ENCODE peak calls at places on chromosomes 11 and 22, in ten cellular contexts. S, H, M, V, X, Q, Y, O, E and K are unnamed samples.

GRCh38 chr22:39724390-39724789 is 153.8 kb downstream of the CACNA1I start:
- ATAC-seq in S (no peak), H (no peak), M (no peak), V (no peak), X (no peak), Q (no peak), Y (no peak), O (no peak), E (peak; percentile 55), K (no peak)

GRCh38 chr22:49209452-49210195 is 618.0 kb downstream of the BRD1 start:
- ATAC-seq in S (no peak), H (no peak), M (no peak), V (no peak), X (no peak), Q (no peak), Y (no peak), O (no peak), E (no peak), K (no peak)

GRCh38 chr11:63916837-63917684 is at the start of gene RCOR2:
- ATAC-seq in S (peak; percentile 73), H (peak; percentile 66), M (peak; percentile 69), V (peak; percentile 55), X (peak; percentile 71), Q (peak; percentile 65), Y (no peak), O (peak; percentile 64), E (peak; percentile 68), K (peak; percentile 58)

GRCh38 chr11:21635359-21635758 is 557.5 kb upstream of the ANO5 start:
- ATAC-seq in S (no peak), H (no peak), M (peak; percentile 80), V (no peak), X (no peak), Q (no peak), Y (no peak), O (no peak), E (no peak), K (no peak)

GRCh38 chr11:933002-933820 is 7.5 kb downstream of the AP2A2 start:
- ATAC-seq in S (no peak), H (no peak), M (no peak), V (no peak), X (peak; percentile 60), Q (no peak), Y (peak; percentile 29), O (no peak), E (no peak), K (no peak)

GRCh38 chr11:61512435-61512834 is 3.9 kb downstream of the LRRC10B start:
- ATAC-seq in S (no peak), H (no peak), M (no peak), V (no peak), X (no peak), Q (no peak), Y (no peak), O (no peak), E (no peak), K (no peak)

GRCh38 chr22:24727218-24727851 is 47.2 kb downstream of the PIWIL3 start:
- ATAC-seq in S (no peak), H (no peak), M (no peak), V (peak; percentile 95), X (no peak), Q (no peak), Y (peak; percentile 38), O (no peak), E (no peak), K (no peak)

GRCh38 chr22:47088480-47089145 is 326.2 kb downstream of the TBC1D22A start:
- ATAC-seq in S (no peak), H (no peak), M (no peak), V (no peak), X (no peak), Q (no peak), Y (no peak), O (no peak), E (no peak), K (no peak)

GRCh38 chr11:68933605-68934320 is 30.1 kb downstream of the IGHMBP2 start:
- ATAC-seq in S (no peak), H (no peak), M (no peak), V (no peak), X (no peak), Q (no peak), Y (no peak), O (no peak), E (no peak), K (no peak)

GRCh38 chr22:40178417-40179409 is 988 bp downstream of the TNRC6B start:
- ATAC-seq in S (peak; percentile 25), H (peak; percentile 11), M (no peak), V (no peak), X (peak; percentile 51), Q (peak; percentile 24), Y (peak; percentile 24), O (peak; percentile 21), E (peak; percentile 13), K (peak; percentile 10)

GRCh38 chr11:73271936-73272679 is at the start of gene P2RY6:
- ATAC-seq in S (no peak), H (peak; percentile 60), M (peak; percentile 75), V (peak; percentile 90), X (peak; percentile 54), Q (no peak), Y (peak; percentile 21), O (no peak), E (no peak), K (no peak)

GRCh38 chr11:92838655-92839334 is 130.7 kb upstream of the MTNR1B start:
- ATAC-seq in S (no peak), H (no peak), M (no peak), V (no peak), X (no peak), Q (no peak), Y (no peak), O (no peak), E (no peak), K (no peak)

GRCh38 chr22:26556904-26557303 is 33.0 kb downstream of the TPST2 start:
- ATAC-seq in S (no peak), H (no peak), M (no peak), V (no peak), X (peak; percentile 34), Q (no peak), Y (peak; percentile 14), O (no peak), E (no peak), K (no peak)

GRCh38 chr11:1049911-1050580 is 13.5 kb upstream of the MUC6 start:
- ATAC-seq in S (no peak), H (no peak), M (no peak), V (no peak), X (no peak), Q (no peak), Y (no peak), O (no peak), E (no peak), K (no peak)

GRCh38 chr11:3894128-3894731 is 38.8 kb downstream of the STIM1 start:
- ATAC-seq in S (peak; percentile 34), H (peak; percentile 86), M (peak; percentile 82), V (peak; percentile 62), X (peak; percentile 19), Q (peak; percentile 57), Y (peak; percentile 50), O (peak; percentile 78), E (peak; percentile 63), K (peak; percentile 31)

GRCh38 chr11:102912482-102912830 is 37.7 kb upstream of the MMP12 start:
- ATAC-seq in S (no peak), H (no peak), M (no peak), V (peak; percentile 79), X (no peak), Q (no peak), Y (no peak), O (no peak), E (no peak), K (no peak)